ENCODE peak calls at places on chromosome 7, in nine cellular contexts. One of them, this sample, is unnamed.

GRCh38 chr7:111029574-111030357 is 61.2 kb upstream of the LRRN3 start:
- DNase-seq in activated CD4-positive, alpha-beta T cell treated with anti-CD3 and anti-CD28 coated beads for 48 hours: peak; percentile 63
- DNase-seq in HEK293T: no peak
- DNase-seq in CD4-positive, CD25-positive, alpha-beta regulatory T cell: peak; percentile 53
- DNase-seq in AG04450: no peak
- DNase-seq in posterior cingulate gyrus: no peak
- DNase-seq in islet precursor cell: no peak
- DNase-seq in cardiac muscle cell: peak; percentile 42
- DNase-seq in COR-L47: peak; percentile 41
- DNase-seq in this sample: no peak

GRCh38 chr7:99734987-99735386 is at the start of gene CYP3A7:
- DNase-seq in COR-L47: no peak
- DNase-seq in activated CD4-positive, alpha-beta T cell treated with anti-CD3 and anti-CD28 coated beads for 48 hours: no peak
- DNase-seq in HEK293T: no peak
- DNase-seq in cardiac muscle cell: no peak
- DNase-seq in AG04450: no peak
- DNase-seq in posterior cingulate gyrus: no peak
- DNase-seq in islet precursor cell: no peak
- DNase-seq in CD4-positive, CD25-positive, alpha-beta regulatory T cell: no peak
- DNase-seq in this sample: no peak

GRCh38 chr7:95578299-95578855 is 17.9 kb downstream of the PDK4 start:
- DNase-seq in cardiac muscle cell: no peak
- DNase-seq in posterior cingulate gyrus: no peak
- DNase-seq in islet precursor cell: peak; percentile 59
- DNase-seq in CD4-positive, CD25-positive, alpha-beta regulatory T cell: no peak
- DNase-seq in AG04450: no peak
- DNase-seq in activated CD4-positive, alpha-beta T cell treated with anti-CD3 and anti-CD28 coated beads for 48 hours: no peak
- DNase-seq in HEK293T: peak; percentile 31
- DNase-seq in COR-L47: no peak
- DNase-seq in this sample: peak; percentile 68

GRCh38 chr7:142556745-142557144 is 192.5 kb upstream of the PRSS1 start:
- DNase-seq in CD4-positive, CD25-positive, alpha-beta regulatory T cell: peak; percentile 15
- DNase-seq in COR-L47: no peak
- DNase-seq in AG04450: peak; percentile 95
- DNase-seq in activated CD4-positive, alpha-beta T cell treated with anti-CD3 and anti-CD28 coated beads for 48 hours: peak; percentile 33
- DNase-seq in HEK293T: peak; percentile 39
- DNase-seq in islet precursor cell: peak; percentile 97
- DNase-seq in cardiac muscle cell: peak; percentile 96
- DNase-seq in posterior cingulate gyrus: no peak
- DNase-seq in this sample: no peak

GRCh38 chr7:109256762-109257560 is 687.3 kb downstream of the DNAJB9 start:
- DNase-seq in AG04450: no peak
- DNase-seq in HEK293T: no peak
- DNase-seq in activated CD4-positive, alpha-beta T cell treated with anti-CD3 and anti-CD28 coated beads for 48 hours: no peak
- DNase-seq in posterior cingulate gyrus: no peak
- DNase-seq in CD4-positive, CD25-positive, alpha-beta regulatory T cell: no peak
- DNase-seq in COR-L47: no peak
- DNase-seq in cardiac muscle cell: no peak
- DNase-seq in islet precursor cell: no peak
- DNase-seq in this sample: no peak

GRCh38 chr7:158111906-158112570 is 475.6 kb downstream of the PTPRN2 start:
- DNase-seq in CD4-positive, CD25-positive, alpha-beta regulatory T cell: no peak
- DNase-seq in activated CD4-positive, alpha-beta T cell treated with anti-CD3 and anti-CD28 coated beads for 48 hours: no peak
- DNase-seq in cardiac muscle cell: no peak
- DNase-seq in COR-L47: no peak
- DNase-seq in posterior cingulate gyrus: no peak
- DNase-seq in AG04450: no peak
- DNase-seq in HEK293T: no peak
- DNase-seq in islet precursor cell: peak; percentile 34
- DNase-seq in this sample: no peak

GRCh38 chr7:696426-697258 is 29.9 kb upstream of the DNAAF5 start:
- DNase-seq in HEK293T: no peak
- DNase-seq in islet precursor cell: peak; percentile 10
- DNase-seq in AG04450: no peak
- DNase-seq in posterior cingulate gyrus: no peak
- DNase-seq in CD4-positive, CD25-positive, alpha-beta regulatory T cell: no peak
- DNase-seq in COR-L47: no peak
- DNase-seq in activated CD4-positive, alpha-beta T cell treated with anti-CD3 and anti-CD28 coated beads for 48 hours: no peak
- DNase-seq in cardiac muscle cell: no peak
- DNase-seq in this sample: no peak

GRCh38 chr7:148151778-148152177 is 438.8 kb upstream of the C7orf33 start:
- DNase-seq in COR-L47: no peak
- DNase-seq in activated CD4-positive, alpha-beta T cell treated with anti-CD3 and anti-CD28 coated beads for 48 hours: no peak
- DNase-seq in CD4-positive, CD25-positive, alpha-beta regulatory T cell: no peak
- DNase-seq in islet precursor cell: no peak
- DNase-seq in cardiac muscle cell: no peak
- DNase-seq in AG04450: no peak
- DNase-seq in posterior cingulate gyrus: no peak
- DNase-seq in HEK293T: no peak
- DNase-seq in this sample: no peak

GRCh38 chr7:38318803-38319416 is 45.5 kb upstream of the TARP start:
- DNase-seq in islet precursor cell: peak; percentile 95
- DNase-seq in posterior cingulate gyrus: no peak
- DNase-seq in activated CD4-positive, alpha-beta T cell treated with anti-CD3 and anti-CD28 coated beads for 48 hours: no peak
- DNase-seq in AG04450: peak; percentile 51
- DNase-seq in CD4-positive, CD25-positive, alpha-beta regulatory T cell: peak; percentile 51
- DNase-seq in HEK293T: peak; percentile 77
- DNase-seq in COR-L47: peak; percentile 72
- DNase-seq in cardiac muscle cell: peak; percentile 85
- DNase-seq in this sample: peak; percentile 72

GRCh38 chr7:66140924-66141323 is 26.3 kb downstream of the CRCP start:
- DNase-seq in posterior cingulate gyrus: peak; percentile 45
- DNase-seq in islet precursor cell: peak; percentile 78
- DNase-seq in activated CD4-positive, alpha-beta T cell treated with anti-CD3 and anti-CD28 coated beads for 48 hours: no peak
- DNase-seq in AG04450: no peak
- DNase-seq in HEK293T: peak; percentile 31
- DNase-seq in cardiac muscle cell: peak; percentile 89
- DNase-seq in CD4-positive, CD25-positive, alpha-beta regulatory T cell: no peak
- DNase-seq in COR-L47: peak; percentile 14
- DNase-seq in this sample: peak; percentile 70

GRCh38 chr7:55572378-55573233 is at the start of gene VOPP1:
- DNase-seq in activated CD4-positive, alpha-beta T cell treated with anti-CD3 and anti-CD28 coated beads for 48 hours: peak; percentile 63
- DNase-seq in CD4-positive, CD25-positive, alpha-beta regulatory T cell: peak; percentile 81
- DNase-seq in posterior cingulate gyrus: peak; percentile 32
- DNase-seq in islet precursor cell: peak; percentile 78
- DNase-seq in COR-L47: peak; percentile 74
- DNase-seq in AG04450: no peak
- DNase-seq in HEK293T: peak; percentile 82
- DNase-seq in cardiac muscle cell: peak; percentile 76
- DNase-seq in this sample: peak; percentile 98

GRCh38 chr7:134364619-134365037 is 47.9 kb upstream of the SLC35B4 start:
- DNase-seq in cardiac muscle cell: peak; percentile 64
- DNase-seq in posterior cingulate gyrus: no peak
- DNase-seq in islet precursor cell: no peak
- DNase-seq in AG04450: no peak
- DNase-seq in HEK293T: no peak
- DNase-seq in activated CD4-positive, alpha-beta T cell treated with anti-CD3 and anti-CD28 coated beads for 48 hours: no peak
- DNase-seq in CD4-positive, CD25-positive, alpha-beta regulatory T cell: no peak
- DNase-seq in COR-L47: no peak
- DNase-seq in this sample: no peak

GRCh38 chr7:115125750-115126149 is 203.9 kb downstream of the MDFIC start:
- DNase-seq in COR-L47: no peak
- DNase-seq in posterior cingulate gyrus: no peak
- DNase-seq in cardiac muscle cell: no peak
- DNase-seq in islet precursor cell: no peak
- DNase-seq in activated CD4-positive, alpha-beta T cell treated with anti-CD3 and anti-CD28 coated beads for 48 hours: no peak
- DNase-seq in HEK293T: no peak
- DNase-seq in CD4-positive, CD25-positive, alpha-beta regulatory T cell: no peak
- DNase-seq in AG04450: no peak
- DNase-seq in this sample: no peak

GRCh38 chr7:129907122-129907741 is 45.5 kb downstream of the UBE2H start:
- DNase-seq in COR-L47: no peak
- DNase-seq in AG04450: no peak
- DNase-seq in activated CD4-positive, alpha-beta T cell treated with anti-CD3 and anti-CD28 coated beads for 48 hours: no peak
- DNase-seq in HEK293T: no peak
- DNase-seq in CD4-positive, CD25-positive, alpha-beta regulatory T cell: peak; percentile 11
- DNase-seq in posterior cingulate gyrus: no peak
- DNase-seq in cardiac muscle cell: peak; percentile 47
- DNase-seq in islet precursor cell: peak; percentile 9
- DNase-seq in this sample: no peak

GRCh38 chr7:133070562-133070961 is 11.3 kb downstream of the CHCHD3 start:
- DNase-seq in posterior cingulate gyrus: no peak
- DNase-seq in activated CD4-positive, alpha-beta T cell treated with anti-CD3 and anti-CD28 coated beads for 48 hours: no peak
- DNase-seq in COR-L47: no peak
- DNase-seq in cardiac muscle cell: peak; percentile 43
- DNase-seq in HEK293T: no peak
- DNase-seq in AG04450: no peak
- DNase-seq in islet precursor cell: no peak
- DNase-seq in CD4-positive, CD25-positive, alpha-beta regulatory T cell: no peak
- DNase-seq in this sample: peak; percentile 50

GRCh38 chr7:542935-543789 is 23.5 kb upstream of the PDGFA start:
- DNase-seq in CD4-positive, CD25-positive, alpha-beta regulatory T cell: no peak
- DNase-seq in cardiac muscle cell: peak; percentile 85
- DNase-seq in HEK293T: no peak
- DNase-seq in COR-L47: no peak
- DNase-seq in islet precursor cell: peak; percentile 91
- DNase-seq in posterior cingulate gyrus: no peak
- DNase-seq in AG04450: peak; percentile 30
- DNase-seq in activated CD4-positive, alpha-beta T cell treated with anti-CD3 and anti-CD28 coated beads for 48 hours: peak; percentile 23
- DNase-seq in this sample: no peak

GRCh38 chr7:123883154-123883553 is 38.2 kb downstream of the HYAL4 start:
- DNase-seq in islet precursor cell: no peak
- DNase-seq in HEK293T: no peak
- DNase-seq in COR-L47: no peak
- DNase-seq in CD4-positive, CD25-positive, alpha-beta regulatory T cell: no peak
- DNase-seq in AG04450: no peak
- DNase-seq in activated CD4-positive, alpha-beta T cell treated with anti-CD3 and anti-CD28 coated beads for 48 hours: no peak
- DNase-seq in cardiac muscle cell: no peak
- DNase-seq in posterior cingulate gyrus: no peak
- DNase-seq in this sample: no peak

GRCh38 chr7:24756989-24757798 is at the start of gene GSDME:
- DNase-seq in CD4-positive, CD25-positive, alpha-beta regulatory T cell: peak; percentile 32
- DNase-seq in AG04450: peak; percentile 26
- DNase-seq in cardiac muscle cell: peak; percentile 80
- DNase-seq in posterior cingulate gyrus: peak; percentile 41
- DNase-seq in HEK293T: peak; percentile 61
- DNase-seq in activated CD4-positive, alpha-beta T cell treated with anti-CD3 and anti-CD28 coated beads for 48 hours: peak; percentile 48
- DNase-seq in COR-L47: peak; percentile 22
- DNase-seq in islet precursor cell: peak; percentile 80
- DNase-seq in this sample: peak; percentile 74

GRCh38 chr7:77798394-77799077 is at the start of the genes PHTF2 and TMEM60:
- DNase-seq in CD4-positive, CD25-positive, alpha-beta regulatory T cell: peak; percentile 99
- DNase-seq in islet precursor cell: peak; percentile 100
- DNase-seq in activated CD4-positive, alpha-beta T cell treated with anti-CD3 and anti-CD28 coated beads for 48 hours: peak; percentile 95
- DNase-seq in cardiac muscle cell: peak; percentile 100
- DNase-seq in AG04450: peak; percentile 99
- DNase-seq in HEK293T: peak; percentile 92
- DNase-seq in COR-L47: peak; percentile 99
- DNase-seq in posterior cingulate gyrus: peak; percentile 97
- DNase-seq in this sample: peak; percentile 96

GRCh38 chr7:131745645-131746248 is 189.3 kb upstream of the PODXL start:
- DNase-seq in cardiac muscle cell: peak; percentile 60
- DNase-seq in posterior cingulate gyrus: no peak
- DNase-seq in activated CD4-positive, alpha-beta T cell treated with anti-CD3 and anti-CD28 coated beads for 48 hours: peak; percentile 24
- DNase-seq in HEK293T: peak; percentile 49
- DNase-seq in COR-L47: no peak
- DNase-seq in AG04450: no peak
- DNase-seq in CD4-positive, CD25-positive, alpha-beta regulatory T cell: no peak
- DNase-seq in islet precursor cell: peak; percentile 86
- DNase-seq in this sample: no peak

GRCh38 chr7:87206361-87206760 is 13.2 kb downstream of the TMEM243 start:
- DNase-seq in islet precursor cell: no peak
- DNase-seq in CD4-positive, CD25-positive, alpha-beta regulatory T cell: no peak
- DNase-seq in activated CD4-positive, alpha-beta T cell treated with anti-CD3 and anti-CD28 coated beads for 48 hours: no peak
- DNase-seq in cardiac muscle cell: no peak
- DNase-seq in AG04450: no peak
- DNase-seq in COR-L47: no peak
- DNase-seq in posterior cingulate gyrus: no peak
- DNase-seq in HEK293T: no peak
- DNase-seq in this sample: no peak

GRCh38 chr7:150359007-150359917 is 9.4 kb upstream of the REPIN1 start:
- DNase-seq in COR-L47: no peak
- DNase-seq in CD4-positive, CD25-positive, alpha-beta regulatory T cell: no peak
- DNase-seq in AG04450: no peak
- DNase-seq in cardiac muscle cell: no peak
- DNase-seq in posterior cingulate gyrus: no peak
- DNase-seq in activated CD4-positive, alpha-beta T cell treated with anti-CD3 and anti-CD28 coated beads for 48 hours: no peak
- DNase-seq in islet precursor cell: no peak
- DNase-seq in HEK293T: no peak
- DNase-seq in this sample: no peak

GRCh38 chr7:144384071-144384470 is 19.4 kb downstream of the NOBOX start:
- DNase-seq in islet precursor cell: peak; percentile 81
- DNase-seq in cardiac muscle cell: peak; percentile 30
- DNase-seq in activated CD4-positive, alpha-beta T cell treated with anti-CD3 and anti-CD28 coated beads for 48 hours: no peak
- DNase-seq in COR-L47: no peak
- DNase-seq in posterior cingulate gyrus: no peak
- DNase-seq in AG04450: no peak
- DNase-seq in HEK293T: no peak
- DNase-seq in CD4-positive, CD25-positive, alpha-beta regulatory T cell: no peak
- DNase-seq in this sample: no peak

GRCh38 chr7:114930107-114930521 is 8.2 kb downstream of the MDFIC start:
- DNase-seq in COR-L47: no peak
- DNase-seq in activated CD4-positive, alpha-beta T cell treated with anti-CD3 and anti-CD28 coated beads for 48 hours: no peak
- DNase-seq in cardiac muscle cell: peak; percentile 54
- DNase-seq in islet precursor cell: peak; percentile 55
- DNase-seq in posterior cingulate gyrus: no peak
- DNase-seq in CD4-positive, CD25-positive, alpha-beta regulatory T cell: no peak
- DNase-seq in HEK293T: no peak
- DNase-seq in AG04450: no peak
- DNase-seq in this sample: no peak

GRCh38 chr7:22949944-22950343 is 64.0 kb downstream of the HYCC1 start:
- DNase-seq in HEK293T: peak; percentile 14
- DNase-seq in CD4-positive, CD25-positive, alpha-beta regulatory T cell: no peak
- DNase-seq in islet precursor cell: no peak
- DNase-seq in posterior cingulate gyrus: no peak
- DNase-seq in COR-L47: no peak
- DNase-seq in activated CD4-positive, alpha-beta T cell treated with anti-CD3 and anti-CD28 coated beads for 48 hours: no peak
- DNase-seq in AG04450: no peak
- DNase-seq in cardiac muscle cell: peak; percentile 23
- DNase-seq in this sample: no peak

GRCh38 chr7:1663243-1663642 is 6.8 kb upstream of the ELFN1 start:
- DNase-seq in AG04450: no peak
- DNase-seq in activated CD4-positive, alpha-beta T cell treated with anti-CD3 and anti-CD28 coated beads for 48 hours: no peak
- DNase-seq in CD4-positive, CD25-positive, alpha-beta regulatory T cell: peak; percentile 24
- DNase-seq in cardiac muscle cell: no peak
- DNase-seq in HEK293T: no peak
- DNase-seq in posterior cingulate gyrus: no peak
- DNase-seq in COR-L47: no peak
- DNase-seq in islet precursor cell: peak; percentile 40
- DNase-seq in this sample: peak; percentile 16

GRCh38 chr7:76356115-76356514 is 2.7 kb downstream of the YWHAG start:
- DNase-seq in activated CD4-positive, alpha-beta T cell treated with anti-CD3 and anti-CD28 coated beads for 48 hours: no peak
- DNase-seq in AG04450: no peak
- DNase-seq in CD4-positive, CD25-positive, alpha-beta regulatory T cell: no peak
- DNase-seq in posterior cingulate gyrus: no peak
- DNase-seq in islet precursor cell: no peak
- DNase-seq in HEK293T: no peak
- DNase-seq in COR-L47: no peak
- DNase-seq in cardiac muscle cell: no peak
- DNase-seq in this sample: no peak

This sample was measured in D341Med.